ENCODE peak calls at places on chromosomes 5 and 9, in five cellular contexts. T, J, P, O and C are unnamed samples.

GRCh38 chr5:13816126-13816525 is 128.4 kb downstream of the DNAH5 start:
- DNase-seq in O (no peak), P (no peak), J (no peak), T (no peak), C (no peak)

GRCh38 chr9:123234853-123235252 is 33.5 kb downstream of the STRBP start:
- DNase-seq in T (no peak), J (no peak), O (no peak), P (no peak), C (no peak)

GRCh38 chr5:56610093-56610698 is 205.2 kb upstream of the MAP3K1 start:
- DNase-seq in P (no peak), J (no peak), T (no peak), O (peak; percentile 10), C (no peak)

GRCh38 chr9:135612981-135613910 is 26.1 kb downstream of the GLT6D1 start:
- DNase-seq in T (no peak), J (no peak), O (no peak), P (no peak), C (no peak)

GRCh38 chr9:113520109-113520642 is 56.6 kb downstream of the RGS3 start:
- DNase-seq in P (peak; percentile 18), O (peak; percentile 76), J (no peak), T (no peak), C (peak; percentile 49)

GRCh38 chr9:93968451-93969327 is 13.5 kb upstream of the BARX1 start:
- DNase-seq in J (no peak), P (peak; percentile 43), O (no peak), T (no peak), C (no peak)

GRCh38 chr5:174159327-174160247 is 114.1 kb downstream of the NSG2 start:
- DNase-seq in O (no peak), T (no peak), J (no peak), P (peak; percentile 75), C (no peak)

GRCh38 chr5:160330212-160330611 is 17.8 kb upstream of the CCNJL start:
- DNase-seq in O (no peak), T (no peak), J (no peak), P (no peak), C (no peak)

GRCh38 chr9:99368341-99369326 is 146.6 kb downstream of the SEC61B start:
- DNase-seq in P (peak; percentile 33), O (no peak), J (no peak), T (peak; percentile 7), C (no peak)

GRCh38 chr5:149227168-149227826 is 44.4 kb upstream of the AFAP1L1 start:
- DNase-seq in J (no peak), O (no peak), T (no peak), P (peak; percentile 75), C (no peak)

GRCh38 chr9:18605763-18606162 is 131.8 kb downstream of the ADAMTSL1 start:
- DNase-seq in T (no peak), O (no peak), P (peak; percentile 66), J (no peak), C (no peak)

GRCh38 chr5:15807861-15808260 is 307.9 kb downstream of the FBXL7 start:
- DNase-seq in T (no peak), O (no peak), J (no peak), P (no peak), C (no peak)

GRCh38 chr9:77177894-77178794 is 810 bp downstream of the VPS13A start:
- DNase-seq in P (no peak), O (peak; percentile 52), T (peak; percentile 21), J (peak; percentile 63), C (peak; percentile 40)

GRCh38 chr5:147508711-147509040 is 1.2 kb downstream of the DPYSL3 start:
- DNase-seq in P (no peak), J (no peak), O (no peak), T (no peak), C (no peak)

GRCh38 chr9:75890541-75891276 is at the start of gene PCSK5:
- DNase-seq in J (peak; percentile 93), O (peak; percentile 74), T (peak; percentile 35), P (peak; percentile 91), C (peak; percentile 81)

GRCh38 chr5:112036206-112036605 is 279.2 kb upstream of the NREP start:
- DNase-seq in P (peak; percentile 65), J (no peak), O (no peak), T (no peak), C (no peak)

GRCh38 chr5:160643588-160643987 is 208.4 kb downstream of the ATP10B start:
- DNase-seq in O (no peak), T (no peak), P (no peak), J (no peak), C (no peak)

GRCh38 chr5:35416217-35416988 is 186.1 kb upstream of the PRLR start:
- DNase-seq in P (peak; percentile 12), J (no peak), O (no peak), T (no peak), C (no peak)

GRCh38 chr9:33946779-33947535 is 101.7 kb downstream of the UBAP2 start:
- DNase-seq in T (no peak), J (no peak), P (peak; percentile 97), O (no peak), C (no peak)